ENCODE peak calls at places on chromosome 4, in nine cellular contexts. T, H, J, W, X, N, D, L and E are unnamed samples.

GRCh38 chr4:33625762-33626161 is 2618.6 kb downstream of the ARAP2 start:
- DNase-seq in J (no peak), W (no peak), D (no peak), L (no peak), T (no peak), N (peak), X (no peak), H (no peak), E (no peak)

GRCh38 chr4:145436793-145437192 is 44.9 kb upstream of the SMAD1 start:
- DNase-seq in N (no peak), W (no peak), H (no peak), L (no peak), X (no peak), J (no peak), D (no peak), T (no peak), E (no peak)

GRCh38 chr4:108370826-108371225 is 202.1 kb upstream of the LEF1 start:
- DNase-seq in T (no peak), N (no peak), X (no peak), J (no peak), W (no peak), D (no peak), H (no peak), L (no peak), E (no peak)

GRCh38 chr4:127162741-127163140 is 470.0 kb upstream of the INTU start:
- DNase-seq in N (no peak), T (no peak), W (peak), H (no peak), D (no peak), L (no peak), X (no peak), J (no peak), E (no peak)

GRCh38 chr4:12360391-12360790 is 931.7 kb upstream of the HS3ST1 start:
- DNase-seq in N (no peak), T (no peak), H (no peak), J (no peak), X (no peak), D (no peak), L (no peak), W (no peak), E (no peak)

GRCh38 chr4:153084939-153085630 is 119.2 kb upstream of the TRIM2 start:
- DNase-seq in W (peak), H (peak), X (peak), D (peak), T (peak), N (peak), L (peak), J (peak), E (peak)

GRCh38 chr4:139988863-139989765 is 164.9 kb downstream of the MAML3 start:
- DNase-seq in T (peak), L (no peak), H (no peak), N (peak), W (no peak), X (no peak), J (no peak), D (no peak), E (no peak)

GRCh38 chr4:163121689-163122088 is 45.0 kb downstream of the NAF1 start:
- DNase-seq in N (no peak), J (no peak), W (no peak), H (no peak), L (no peak), T (no peak), D (no peak), X (no peak), E (no peak)

GRCh38 chr4:84529169-84529751 is 30.2 kb upstream of the NKX6-1 start:
- DNase-seq in J (no peak), T (no peak), D (no peak), X (no peak), W (peak), H (peak), L (no peak), N (no peak), E (no peak)

GRCh38 chr4:143355540-143356217 is 19.0 kb downstream of the GAB1 start:
- DNase-seq in J (no peak), N (no peak), T (no peak), X (no peak), L (no peak), H (no peak), W (no peak), D (no peak), E (no peak)

GRCh38 chr4:173443121-173443520 is 44.2 kb upstream of the SCRG1 start:
- DNase-seq in T (no peak), H (no peak), N (no peak), L (no peak), X (no peak), D (no peak), W (no peak), J (no peak), E (no peak)

GRCh38 chr4:185304541-185304940 is 91.2 kb downstream of the LRP2BP start:
- DNase-seq in T (no peak), L (no peak), D (no peak), H (no peak), W (no peak), J (no peak), N (no peak), X (no peak), E (no peak)

GRCh38 chr4:142549726-142550463 is 296.2 kb downstream of the INPP4B start:
- DNase-seq in H (no peak), L (no peak), J (no peak), X (no peak), N (peak), W (no peak), T (no peak), D (no peak), E (no peak)

GRCh38 chr4:7167706-7168105 is 24.6 kb upstream of the SORCS2 start:
- DNase-seq in N (no peak), D (no peak), L (no peak), X (no peak), H (no peak), W (no peak), J (no peak), T (no peak), E (peak)

GRCh38 chr4:48205092-48205491 is 64.5 kb downstream of the TEC start:
- DNase-seq in H (no peak), L (no peak), J (no peak), T (no peak), X (no peak), W (no peak), D (no peak), N (no peak), E (no peak)

GRCh38 chr4:112073201-112073600 is 72.1 kb upstream of the FAM241A start:
- DNase-seq in T (no peak), X (no peak), H (no peak), L (no peak), D (no peak), W (no peak), N (no peak), J (no peak), E (no peak)